ENCODE peak calls at places on chromosomes 2 and 18, in six cellular contexts. K is body of pancreas, Q is neuronal stem cell, E is fibroblast of lung, Y is NCI-H1092 treated with DMSO at 0.1 percent for 48 hours, F is T1000. I is an unnamed sample.

GRCh38 chr2:85254540-85255261 is 73.1 kb downstream of the TGOLN2 start:
- DNase-seq in Y (no peak), Q (no peak), F (no peak), K (no peak), E (no peak), I (no peak)

GRCh38 chr2:128178650-128179460 is 87.9 kb downstream of the UGGT1 start:
- DNase-seq in Q (peak), K (peak), F (no peak), E (peak), Y (peak), I (peak)

GRCh38 chr2:28263690-28264089 is 129.0 kb upstream of the FOSL2 start:
- DNase-seq in Y (no peak), E (no peak), Q (peak), K (no peak), F (no peak), I (no peak)

GRCh38 chr2:156192468-156192867 is 140.1 kb downstream of the NR4A2 start:
- DNase-seq in F (no peak), Y (no peak), K (no peak), Q (no peak), E (no peak), I (no peak)

GRCh38 chr18:77495982-77496690 is 246.5 kb downstream of the GALR1 start:
- DNase-seq in F (no peak), Q (no peak), Y (no peak), K (no peak), E (no peak), I (no peak)

GRCh38 chr2:54341656-54342055 is 85.6 kb upstream of the TSPYL6 start:
- DNase-seq in K (no peak), F (no peak), Q (no peak), Y (no peak), E (no peak), I (no peak)

GRCh38 chr2:189466656-189467055 is 25.4 kb downstream of the WDR75 start:
- DNase-seq in K (no peak), F (no peak), Y (no peak), E (peak), Q (no peak), I (no peak)

GRCh38 chr2:144362401-144362800 is 157.5 kb downstream of the ZEB2 start:
- DNase-seq in Q (no peak), E (peak), F (no peak), Y (no peak), K (no peak), I (no peak)

GRCh38 chr2:194346189-194346588 is 1310.8 kb upstream of the SLC39A10 start:
- DNase-seq in F (no peak), E (no peak), Y (no peak), Q (peak), K (no peak), I (no peak)

GRCh38 chr2:38648107-38648761 is 17.7 kb upstream of the GALM start:
- DNase-seq in Y (no peak), E (no peak), K (no peak), F (no peak), Q (no peak), I (no peak)

GRCh38 chr2:217909156-217909820 is 93.5 kb downstream of the TNS1 start:
- DNase-seq in Y (no peak), E (no peak), F (no peak), K (no peak), Q (no peak), I (no peak)

GRCh38 chr2:234450431-234451095 is 46.3 kb downstream of the ARL4C start:
- DNase-seq in F (no peak), Y (no peak), Q (no peak), E (no peak), K (no peak), I (no peak)

GRCh38 chr2:215702116-215702905 is 266.4 kb upstream of the FN1 start:
- DNase-seq in F (no peak), K (no peak), Y (no peak), E (no peak), Q (no peak), I (no peak)

GRCh38 chr18:77749189-77749588 is 499.5 kb downstream of the GALR1 start:
- DNase-seq in Y (peak), K (no peak), Q (no peak), F (no peak), E (no peak), I (no peak)

GRCh38 chr18:23137788-23138216 is 2.5 kb downstream of the CABLES1 start:
- DNase-seq in Q (no peak), K (no peak), F (no peak), Y (peak), E (no peak), I (no peak)

GRCh38 chr2:65666156-65666725 is 233.8 kb upstream of the SPRED2 start:
- DNase-seq in E (peak), Y (no peak), K (no peak), Q (no peak), F (peak), I (peak)

GRCh38 chr18:10296491-10296890 is 157.9 kb upstream of the APCDD1 start:
- DNase-seq in K (no peak), Q (no peak), F (no peak), Y (no peak), E (peak), I (no peak)

GRCh38 chr18:35041752-35042379 is 653 bp downstream of the MAPRE2 start:
- DNase-seq in Q (no peak), E (peak), K (no peak), Y (peak), F (no peak), I (no peak)

GRCh38 chr2:38887347-38887746 is 2.3 kb upstream of the ARHGEF33 start:
- DNase-seq in K (no peak), Q (no peak), F (no peak), Y (no peak), E (no peak), I (no peak)